ENCODE peak calls at places on chromosome 12, in seven cellular contexts. S is progenitor cell of endocrine pancreas; C is stimulated activated CD4-positive, alpha-beta T cell treated with anti-CD3 and anti-CD28 coated beads, Interleukin-15, amount 100 ng/mL, for 1 hour; H is mammary epithelial cell; X is astrocyte of the spinal cord; V is NCI-H1105 treated with DMSO at 0.1 percent for 48 hours; T is lower lobe of right lung. A is an unnamed sample.
A peak's percentile ranks its signal among the peaks of the same experiment; 100 is the strongest.

GRCh38 chr12:53998174-53998899 is 1.6 kb upstream of the HOXC9 start:
- DNase-seq in S (no peak), C (no peak), H (no peak), X (no peak), V (no peak), T (no peak), A (no peak)

GRCh38 chr12:27525373-27525772 is 1.4 kb downstream of the PPFIBP1 start:
- DNase-seq in S (no peak), C (no peak), H (peak; percentile 83), X (peak; percentile 82), V (no peak), T (no peak), A (peak; percentile 95)

GRCh38 chr12:44875954-44876553 is at the start of gene NELL2:
- DNase-seq in S (peak; percentile 24), C (peak; percentile 54), H (peak; percentile 35), X (peak; percentile 7), V (peak; percentile 86), T (peak; percentile 47), A (peak; percentile 13)

GRCh38 chr12:2051700-2052625 is 824 bp upstream of the CACNA1C start:
- DNase-seq in S (no peak), C (no peak), H (no peak), X (no peak), V (peak; percentile 17), T (no peak), A (no peak)

GRCh38 chr12:119459481-119459880 is 125.0 kb downstream of the CCDC60 start:
- DNase-seq in S (no peak), C (no peak), H (no peak), X (no peak), V (no peak), T (no peak), A (no peak)

GRCh38 chr12:116534341-116535121 is 24.6 kb upstream of the MAP1LC3B2 start:
- DNase-seq in S (no peak), C (no peak), H (no peak), X (peak; percentile 36), V (peak; percentile 63), T (no peak), A (peak; percentile 25)

GRCh38 chr12:79407671-79408622 is 282.8 kb downstream of the PAWR start:
- DNase-seq in S (peak; percentile 39), C (no peak), H (peak; percentile 81), X (peak; percentile 91), V (peak; percentile 49), T (no peak), A (peak; percentile 91)

GRCh38 chr12:128267651-128268347 is 829 bp downstream of the TMEM132C start:
- DNase-seq in S (no peak), C (no peak), H (no peak), X (no peak), V (no peak), T (no peak), A (no peak)

GRCh38 chr12:41103614-41104013 is 84.5 kb upstream of the PDZRN4 start:
- DNase-seq in S (no peak), C (no peak), H (no peak), X (no peak), V (no peak), T (no peak), A (no peak)

GRCh38 chr12:132511516-132512196 is 21.7 kb downstream of the FBRSL1 start:
- DNase-seq in S (no peak), C (no peak), H (no peak), X (no peak), V (no peak), T (no peak), A (no peak)

GRCh38 chr12:109937371-109937770 is 37.3 kb downstream of the TCHP start:
- DNase-seq in S (no peak), C (no peak), H (peak; percentile 21), X (no peak), V (no peak), T (no peak), A (peak; percentile 91)

GRCh38 chr12:49332891-49333371 is 4.1 kb downstream of the C1QL4 start:
- DNase-seq in S (no peak), C (no peak), H (no peak), X (no peak), V (no peak), T (no peak), A (peak; percentile 12)

GRCh38 chr12:71000748-71001147 is 80.2 kb upstream of the PTPRR start:
- DNase-seq in S (no peak), C (no peak), H (no peak), X (no peak), V (no peak), T (no peak), A (no peak)

GRCh38 chr12:99954724-99955123 is 30.0 kb downstream of the ANKS1B start:
- DNase-seq in S (no peak), C (no peak), H (no peak), X (no peak), V (no peak), T (no peak), A (no peak)

GRCh38 chr12:106247731-106248176 is at the start of gene CKAP4:
- DNase-seq in S (peak; percentile 71), C (peak; percentile 46), H (peak; percentile 37), X (peak; percentile 85), V (peak; percentile 55), T (peak; percentile 86), A (peak; percentile 85)

GRCh38 chr12:75389061-75389460 is 1.8 kb upstream of the GLIPR1L2 start:
- DNase-seq in S (no peak), C (no peak), H (peak; percentile 62), X (peak; percentile 42), V (no peak), T (no peak), A (peak; percentile 35)

GRCh38 chr12:117180790-117181467 is 9.3 kb downstream of the FBXO21 start:
- DNase-seq in S (no peak), C (no peak), H (no peak), X (no peak), V (no peak), T (no peak), A (no peak)

GRCh38 chr12:77893918-77894317 is 63.2 kb downstream of the NAV3 start:
- DNase-seq in S (no peak), C (no peak), H (peak; percentile 10), X (peak; percentile 42), V (peak; percentile 26), T (no peak), A (peak; percentile 83)

GRCh38 chr12:27573972-27574371 is 50.0 kb downstream of the PPFIBP1 start:
- DNase-seq in S (no peak), C (no peak), H (peak; percentile 83), X (peak; percentile 98), V (no peak), T (no peak), A (peak; percentile 91)

GRCh38 chr12:109729837-109730200 is 16.2 kb downstream of the FAM222A start:
- DNase-seq in S (no peak), C (no peak), H (no peak), X (no peak), V (no peak), T (peak; percentile 23), A (no peak)

GRCh38 chr12:27817761-27818160 is 37.7 kb upstream of the MANSC4 start:
- DNase-seq in S (no peak), C (no peak), H (no peak), X (no peak), V (no peak), T (no peak), A (no peak)

GRCh38 chr12:113757223-113758002 is 208.7 kb downstream of the RBM19 start:
- DNase-seq in S (no peak), C (no peak), H (peak; percentile 5), X (no peak), V (peak; percentile 67), T (no peak), A (no peak)

GRCh38 chr12:99722690-99723486 is 75.3 kb downstream of the GARIN6 start:
- DNase-seq in S (no peak), C (no peak), H (no peak), X (no peak), V (no peak), T (no peak), A (no peak)

GRCh38 chr12:93090768-93091172 is 161.7 kb upstream of the EEA1 start:
- DNase-seq in S (no peak), C (no peak), H (peak; percentile 82), X (peak; percentile 85), V (no peak), T (no peak), A (peak; percentile 76)

GRCh38 chr12:2751230-2751629 is 43.5 kb upstream of the FKBP4 start:
- DNase-seq in S (no peak), C (no peak), H (no peak), X (no peak), V (no peak), T (no peak), A (no peak)

GRCh38 chr12:56840922-56841321 is 77.8 kb downstream of the HSD17B6 start:
- DNase-seq in S (no peak), C (no peak), H (peak; percentile 31), X (peak; percentile 26), V (no peak), T (no peak), A (no peak)

GRCh38 chr12:26277511-26278246 is 82.3 kb downstream of the SSPN start:
- DNase-seq in S (no peak), C (no peak), H (no peak), X (peak; percentile 86), V (no peak), T (no peak), A (no peak)

GRCh38 chr12:29710104-29710503 is 73.6 kb downstream of the TMTC1 start:
- DNase-seq in S (no peak), C (no peak), H (no peak), X (peak; percentile 15), V (peak; percentile 98), T (no peak), A (no peak)

GRCh38 chr12:51863921-51864700 is 15.6 kb upstream of the FIGNL2 start:
- DNase-seq in S (peak; percentile 67), C (no peak), H (no peak), X (peak; percentile 18), V (no peak), T (no peak), A (peak; percentile 31)

GRCh38 chr12:49776413-49776812 is 35.1 kb downstream of the TMBIM6 start:
- DNase-seq in S (no peak), C (peak; percentile 10), H (peak; percentile 64), X (peak; percentile 71), V (peak; percentile 2), T (peak; percentile 80), A (peak; percentile 88)

GRCh38 chr12:122830517-122831214 is 4.6 kb upstream of the HIP1R start:
- DNase-seq in S (no peak), C (no peak), H (peak; percentile 96), X (peak; percentile 64), V (no peak), T (no peak), A (no peak)

GRCh38 chr12:132367401-132367851 is 38.0 kb upstream of the GALNT9 start:
- DNase-seq in S (no peak), C (no peak), H (no peak), X (no peak), V (no peak), T (peak; percentile 50), A (no peak)

GRCh38 chr12:102114212-102114611 is 5.7 kb downstream of the NUP37 start:
- DNase-seq in S (no peak), C (no peak), H (no peak), X (no peak), V (no peak), T (no peak), A (no peak)

GRCh38 chr12:104177663-104178501 is 37.7 kb upstream of the TXNRD1 start:
- DNase-seq in S (no peak), C (no peak), H (peak; percentile 88), X (peak; percentile 95), V (no peak), T (peak; percentile 53), A (peak; percentile 82)

GRCh38 chr12:93748672-93749403 is 71.7 kb downstream of the CRADD start:
- DNase-seq in S (no peak), C (no peak), H (no peak), X (no peak), V (no peak), T (no peak), A (no peak)